ENCODE peak calls at places on chromosomes 1 and 21, in six cellular contexts. G, P, H, O, M and J are unnamed samples.

GRCh38 chr1:95650631-95651030 is 416.6 kb downstream of the RWDD3 start:
- DNase-seq in P (no peak), G (no peak), M (no peak), H (no peak), O (no peak), J (no peak)

GRCh38 chr1:114607223-114607622 is 25.8 kb upstream of the BCAS2 start:
- DNase-seq in G (no peak), H (no peak), P (no peak), M (no peak), O (no peak), J (no peak)

GRCh38 chr21:45143855-45144254 is 69.5 kb downstream of the ADARB1 start:
- DNase-seq in O (no peak), M (no peak), P (no peak), H (no peak), G (no peak), J (no peak)

GRCh38 chr1:101431956-101432510 is 195.2 kb downstream of the S1PR1 start:
- DNase-seq in M (no peak), H (no peak), G (no peak), P (no peak), O (no peak), J (no peak)

GRCh38 chr21:25735895-25736597 is 1.3 kb downstream of the GABPA start:
- DNase-seq in M (no peak), G (no peak), P (no peak), O (no peak), H (no peak), J (peak)

GRCh38 chr1:159996653-159997052 is 35.1 kb downstream of the PIGM start:
- DNase-seq in G (no peak), M (no peak), P (no peak), O (no peak), H (no peak), J (no peak)

GRCh38 chr1:29569971-29570634 is 333.8 kb downstream of the PTPRU start:
- DNase-seq in P (no peak), H (no peak), O (no peak), G (no peak), M (no peak), J (no peak)

GRCh38 chr1:231803353-231803752 is 176.8 kb downstream of the DISC1 start:
- DNase-seq in P (no peak), O (no peak), H (no peak), M (no peak), G (no peak), J (no peak)

GRCh38 chr1:201715801-201716741 is 112.9 kb upstream of the IPO9 start:
- DNase-seq in G (no peak), P (no peak), H (no peak), M (no peak), O (no peak), J (peak)

GRCh38 chr1:156797212-156797871 is 19.3 kb downstream of the SH2D2A start:
- DNase-seq in H (no peak), M (peak), P (peak), G (peak), O (no peak), J (peak)

GRCh38 chr1:198132060-198132781 is 24.6 kb upstream of the NEK7 start:
- DNase-seq in M (no peak), O (no peak), P (no peak), H (no peak), G (no peak), J (no peak)

GRCh38 chr1:87331319-87332269 is 2.9 kb downstream of the LMO4 start:
- DNase-seq in P (peak), M (peak), G (peak), H (no peak), O (no peak), J (peak)

GRCh38 chr1:150974580-150975478 is at the start of gene CERS2:
- DNase-seq in G (peak), P (peak), H (peak), M (peak), O (no peak), J (peak)

GRCh38 chr1:197782719-197783328 is 7.5 kb upstream of the DENND1B start:
- DNase-seq in G (no peak), P (no peak), M (no peak), O (no peak), H (no peak), J (no peak)

GRCh38 chr1:229710746-229711145 is 84.7 kb downstream of the URB2 start:
- DNase-seq in M (no peak), H (no peak), O (no peak), G (no peak), P (no peak), J (no peak)

GRCh38 chr1:14095001-14095400 is 395.0 kb downstream of the PRDM2 start:
- DNase-seq in M (no peak), O (no peak), G (no peak), H (no peak), P (peak), J (no peak)

GRCh38 chr1:19942088-19942487 is 18.7 kb upstream of the PLA2G2E start:
- DNase-seq in G (no peak), M (no peak), P (no peak), O (no peak), H (no peak), J (no peak)

GRCh38 chr1:176957603-176958002 is 206.9 kb downstream of the ASTN1 start:
- DNase-seq in M (no peak), P (no peak), G (no peak), O (no peak), H (no peak), J (no peak)

GRCh38 chr1:63929106-63929478 is 155.3 kb downstream of the ROR1 start:
- DNase-seq in P (no peak), O (no peak), M (no peak), H (no peak), G (no peak), J (no peak)

GRCh38 chr1:63116016-63116415 is 206.4 kb upstream of the FOXD3 start:
- DNase-seq in G (no peak), P (no peak), O (no peak), H (no peak), M (no peak), J (no peak)

GRCh38 chr21:45525910-45526306 is 16.3 kb downstream of the SLC19A1 start:
- DNase-seq in P (no peak), M (no peak), G (no peak), O (no peak), H (no peak), J (no peak)